ENCODE peak calls at places on chromosomes 3 and 15, in nine cellular contexts. N is neural progenitor cell; D is body of pancreas; X is uterus; G is stomach; F is CD4-positive, alpha-beta T cell; Q is dorsolateral prefrontal cortex; I is right lobe of liver; R is CD8-positive, alpha-beta memory T cell. B is an unnamed sample.

GRCh38 chr3:12273045-12273695 is 15.7 kb upstream of the PPARG start:
- DNase-seq in N (no peak), D (no peak), X (no peak), G (no peak), F (no peak), Q (no peak), I (no peak), R (no peak), B (no peak)

GRCh38 chr3:16860234-16860633 is 24.5 kb upstream of the PLCL2 start:
- DNase-seq in N (no peak), D (no peak), X (no peak), G (no peak), F (no peak), Q (no peak), I (no peak), R (no peak), B (no peak)

GRCh38 chr3:16482770-16483531 is 30.5 kb downstream of the RFTN1 start:
- DNase-seq in N (no peak), D (no peak), X (no peak), G (no peak), F (no peak), Q (no peak), I (no peak), R (peak; percentile 19), B (no peak)

GRCh38 chr3:137709011-137709601 is 55.0 kb upstream of the SOX14 start:
- DNase-seq in N (peak; percentile 51), D (peak; percentile 25), X (no peak), G (no peak), F (no peak), Q (no peak), I (no peak), R (no peak), B (no peak)

GRCh38 chr3:150346956-150347863 is 60.9 kb upstream of the TSC22D2 start:
- DNase-seq in N (no peak), D (no peak), X (no peak), G (no peak), F (no peak), Q (no peak), I (no peak), R (no peak), B (no peak)

GRCh38 chr3:49339947-49340800 is at the start of gene USP4:
- DNase-seq in N (peak; percentile 91), D (peak; percentile 93), X (peak; percentile 92), G (peak; percentile 95), F (peak; percentile 82), Q (peak; percentile 79), I (peak; percentile 95), R (peak; percentile 82), B (peak; percentile 66)

GRCh38 chr3:81643721-81644120 is 117.7 kb downstream of the GBE1 start:
- DNase-seq in N (peak; percentile 16), D (no peak), X (no peak), G (no peak), F (no peak), Q (no peak), I (no peak), R (no peak), B (no peak)

GRCh38 chr3:9976736-9977709 is 9.6 kb downstream of the EMC3 start:
- DNase-seq in N (no peak), D (peak; percentile 88), X (peak; percentile 72), G (peak; percentile 75), F (no peak), Q (no peak), I (peak; percentile 63), R (no peak), B (peak; percentile 87)

GRCh38 chr3:42667096-42667522 is 13.6 kb downstream of the ZBTB47 start:
- DNase-seq in N (no peak), D (no peak), X (peak; percentile 18), G (no peak), F (no peak), Q (no peak), I (no peak), R (no peak), B (no peak)

GRCh38 chr3:137568880-137569279 is 195.2 kb upstream of the SOX14 start:
- DNase-seq in N (no peak), D (no peak), X (no peak), G (no peak), F (no peak), Q (no peak), I (no peak), R (no peak), B (no peak)

GRCh38 chr3:172132721-172133311 is 93.4 kb downstream of the FNDC3B start:
- DNase-seq in N (no peak), D (no peak), X (no peak), G (no peak), F (no peak), Q (no peak), I (no peak), R (no peak), B (no peak)

GRCh38 chr3:24428470-24428869 is 66.2 kb downstream of the THRB start:
- DNase-seq in N (no peak), D (no peak), X (no peak), G (no peak), F (no peak), Q (no peak), I (no peak), R (no peak), B (no peak)

GRCh38 chr3:77601853-77602440 is 562.0 kb downstream of the ROBO2 start:
- DNase-seq in N (no peak), D (no peak), X (no peak), G (no peak), F (no peak), Q (no peak), I (no peak), R (no peak), B (no peak)

GRCh38 chr3:55427739-55428138 is 59.4 kb downstream of the WNT5A start:
- DNase-seq in N (no peak), D (no peak), X (no peak), G (no peak), F (no peak), Q (no peak), I (no peak), R (no peak), B (no peak)

GRCh38 chr3:72848703-72849081 is 447 bp upstream of the SHQ1 start:
- DNase-seq in N (no peak), D (no peak), X (no peak), G (no peak), F (no peak), Q (no peak), I (no peak), R (peak; percentile 11), B (no peak)

GRCh38 chr15:70195808-70196304 is 98.1 kb upstream of the TLE3 start:
- DNase-seq in N (no peak), D (peak; percentile 94), X (peak; percentile 88), G (peak; percentile 37), F (no peak), Q (peak; percentile 67), I (peak; percentile 83), R (no peak), B (peak; percentile 76)

GRCh38 chr3:169665264-169666078 is 2.0 kb upstream of the MECOM start:
- DNase-seq in N (peak; percentile 49), D (no peak), X (no peak), G (no peak), F (no peak), Q (no peak), I (no peak), R (no peak), B (no peak)

DNA sequence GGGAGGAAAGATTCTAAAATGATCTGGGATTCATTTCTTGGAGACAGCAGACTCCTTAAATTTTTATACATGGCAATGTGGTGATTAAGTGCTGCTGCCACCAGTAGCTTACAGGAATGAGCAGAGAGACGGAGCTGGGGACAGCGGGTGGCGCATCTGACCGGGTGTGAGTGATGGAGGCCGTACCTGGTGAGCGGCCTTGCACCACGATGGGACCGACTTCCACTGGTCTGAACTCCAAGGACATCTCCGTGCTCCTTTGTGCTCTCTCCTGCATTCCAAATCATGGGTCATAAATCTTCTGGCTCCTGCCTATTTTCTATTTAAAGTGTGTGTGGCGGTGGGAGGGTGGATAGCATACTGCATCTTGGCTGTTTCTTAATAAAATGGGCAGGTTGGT is 262.6 kb downstream of the ABHD5 start:
- DNase-seq in N (no peak), D (no peak), X (no peak), G (no peak), F (no peak), Q (no peak), I (no peak), R (no peak), B (no peak)
- H3K27me3 ChIP-seq in N (no peaks in the 10 kb centered on the region), D (no peaks in the 10 kb centered on the region), X (no peaks in the 10 kb centered on the region), G (peaks cover 83% of the 10 kb centered on the region), F (peaks cover 4% of the 10 kb centered on the region), Q (peaks cover 12% of the 10 kb centered on the region), I (no peaks in the 10 kb centered on the region), R (no peaks in the 10 kb centered on the region), B (peaks cover 37% of the 10 kb centered on the region)

GRCh38 chr15:101461097-101461496 is 28.4 kb downstream of the PCSK6 start:
- DNase-seq in N (no peak), D (no peak), X (no peak), G (no peak), F (no peak), Q (no peak), I (no peak), R (no peak), B (no peak)
- H3K27me3 ChIP-seq in N (no peaks in the 10 kb centered on the region), D (no peaks in the 10 kb centered on the region), X (no peaks in the 10 kb centered on the region), G (no peaks in the 10 kb centered on the region), F (peaks cover 11% of the 10 kb centered on the region), Q (no peaks in the 10 kb centered on the region), I (no peaks in the 10 kb centered on the region), R (no peaks in the 10 kb centered on the region), B (no peaks in the 10 kb centered on the region)

GRCh38 chr3:27723803-27724458 is 1.8 kb upstream of the EOMES start:
- DNase-seq in N (peak; percentile 39), D (no peak), X (no peak), G (no peak), F (no peak), Q (no peak), I (no peak), R (no peak), B (no peak)
- H3K27me3 ChIP-seq in N (peaks cover 100% of the 10 kb centered on the region), D (peaks cover 42% of the 10 kb centered on the region), X (peaks cover 2% of the 10 kb centered on the region), G (peaks cover 100% of the 10 kb centered on the region), F (peaks cover 84% of the 10 kb centered on the region), Q (peaks cover 99% of the 10 kb centered on the region), I (peaks cover 62% of the 10 kb centered on the region), R (peaks cover 42% of the 10 kb centered on the region), B (peaks cover 94% of the 10 kb centered on the region)

DNA sequence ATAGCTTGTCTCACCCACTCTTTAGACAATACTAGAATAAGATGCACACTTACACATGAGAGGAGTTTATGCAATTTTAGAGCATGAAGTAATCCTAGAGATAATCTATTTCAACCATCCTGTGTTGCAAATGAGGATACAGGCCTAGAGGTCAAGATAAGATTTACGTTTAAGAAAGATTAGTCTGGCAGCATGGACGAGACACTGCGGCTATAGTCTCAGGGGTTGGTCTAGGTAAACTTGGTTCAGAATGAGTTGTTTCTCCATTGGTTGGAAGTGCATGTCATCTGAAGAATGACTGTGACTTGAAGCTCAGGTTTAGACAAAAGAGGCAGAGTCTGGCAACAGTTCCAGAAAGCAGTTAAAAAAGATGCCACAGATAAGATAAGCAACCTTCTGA is 630.8 kb downstream of the SQOR start:
- DNase-seq in N (no peak), D (no peak), X (no peak), G (no peak), F (no peak), Q (no peak), I (no peak), R (no peak), B (no peak)
- H3K27me3 ChIP-seq in N (no peaks in the 10 kb centered on the region), D (no peaks in the 10 kb centered on the region), X (no peaks in the 10 kb centered on the region), G (no peaks in the 10 kb centered on the region), F (no peaks in the 10 kb centered on the region), Q (no peaks in the 10 kb centered on the region), I (no peaks in the 10 kb centered on the region), R (no peaks in the 10 kb centered on the region), B (no peaks in the 10 kb centered on the region)

GRCh38 chr15:73355866-73356265 is 12.9 kb downstream of the HCN4 start:
- DNase-seq in N (no peak), D (no peak), X (no peak), G (no peak), F (no peak), Q (no peak), I (no peak), R (no peak), B (no peak)
- H3K27me3 ChIP-seq in N (no peaks in the 10 kb centered on the region), D (no peaks in the 10 kb centered on the region), X (no peaks in the 10 kb centered on the region), G (peaks cover 79% of the 10 kb centered on the region), F (no peaks in the 10 kb centered on the region), Q (no peaks in the 10 kb centered on the region), I (no peaks in the 10 kb centered on the region), R (peaks cover 3% of the 10 kb centered on the region), B (peaks cover 10% of the 10 kb centered on the region)